ENCODE peak calls at places on chromosomes 12 and 14, in ten cellular contexts. U, X, B, W, K, V, A, H, F and T are unnamed samples.

GRCh38 chr14:85058170-85058569 is 471.8 kb upstream of the FLRT2 start:
- DNase-seq in U (no peak), X (no peak), B (no peak), W (no peak), K (peak), V (no peak), A (no peak), H (peak), F (no peak), T (no peak)

GRCh38 chr12:54428050-54429013 is 9.3 kb upstream of the ITGA5 start:
- DNase-seq in U (no peak), X (no peak), B (no peak), W (no peak), K (peak), V (no peak), A (no peak), H (peak), F (no peak), T (peak)

GRCh38 chr12:109739747-109740693 is 26.4 kb downstream of the FAM222A start:
- DNase-seq in U (no peak), X (no peak), B (no peak), W (no peak), K (no peak), V (no peak), A (no peak), H (no peak), F (no peak), T (no peak)

GRCh38 chr14:58864751-58865519 is 227.2 kb downstream of the DACT1 start:
- DNase-seq in U (no peak), X (no peak), B (no peak), W (no peak), K (peak), V (no peak), A (no peak), H (peak), F (no peak), T (no peak)

GRCh38 chr14:70811578-70811977 is 2.3 kb upstream of the MAP3K9 start:
- DNase-seq in U (no peak), X (no peak), B (no peak), W (no peak), K (no peak), V (no peak), A (no peak), H (no peak), F (no peak), T (no peak)

GRCh38 chr14:64636208-64636979 is 67.8 kb upstream of the PLEKHG3 start:
- DNase-seq in U (peak), X (peak), B (peak), W (peak), K (peak), V (peak), A (peak), H (peak), F (peak), T (peak)

GRCh38 chr14:96525452-96525851 is 23.3 kb downstream of the PAPOLA start:
- DNase-seq in U (no peak), X (no peak), B (no peak), W (no peak), K (no peak), V (no peak), A (no peak), H (no peak), F (no peak), T (no peak)

GRCh38 chr12:105334568-105334967 is 4.1 kb downstream of the C12orf75 start:
- DNase-seq in U (no peak), X (no peak), B (no peak), W (no peak), K (peak), V (no peak), A (no peak), H (no peak), F (no peak), T (no peak)

GRCh38 chr12:26773313-26774104 is 59.5 kb downstream of the ITPR2 start:
- DNase-seq in U (no peak), X (no peak), B (no peak), W (no peak), K (no peak), V (no peak), A (no peak), H (no peak), F (no peak), T (peak)

GRCh38 chr14:36503771-36504741 is 16.0 kb downstream of the NKX2-1 start:
- DNase-seq in U (peak), X (no peak), B (no peak), W (no peak), K (no peak), V (no peak), A (no peak), H (no peak), F (no peak), T (no peak)

GRCh38 chr12:117640511-117640910 is 279.1 kb upstream of the NOS1 start:
- DNase-seq in U (no peak), X (no peak), B (no peak), W (no peak), K (no peak), V (no peak), A (no peak), H (no peak), F (no peak), T (no peak)

GRCh38 chr12:127942981-127943380 is 324.0 kb upstream of the TMEM132C start:
- DNase-seq in U (no peak), X (no peak), B (no peak), W (no peak), K (no peak), V (no peak), A (no peak), H (no peak), F (no peak), T (no peak)

GRCh38 chr14:69259531-69260245 is at the start of gene GALNT16:
- DNase-seq in U (peak), X (peak), B (peak), W (no peak), K (no peak), V (no peak), A (peak), H (peak), F (no peak), T (no peak)

GRCh38 chr14:52730708-52731111 is 744 bp downstream of the STYX start:
- DNase-seq in U (no peak), X (no peak), B (no peak), W (no peak), K (peak), V (no peak), A (no peak), H (peak), F (no peak), T (no peak)

GRCh38 chr12:29191267-29191889 is 42.3 kb downstream of the FAR2 start:
- DNase-seq in U (no peak), X (no peak), B (no peak), W (no peak), K (no peak), V (no peak), A (no peak), H (no peak), F (no peak), T (no peak)

GRCh38 chr12:113399490-113399889 is 4.2 kb downstream of the SDS start:
- DNase-seq in U (no peak), X (no peak), B (no peak), W (no peak), K (no peak), V (no peak), A (no peak), H (no peak), F (no peak), T (no peak)